ENCODE peak calls at places on chromosomes 11 and 22, in six cellular contexts. P is breast epithelium, B is IMR-90, X is stomach, Q is neural progenitor cell, S is osteoblast. Y is an unnamed sample.

GRCh38 chr11:77198440-77198849 is 70.4 kb downstream of the MYO7A start:
- DNase-seq in X (no peak), S (peak), P (no peak), Q (peak), B (peak), Y (no peak)

GRCh38 chr22:23906641-23907040 is 12.5 kb downstream of the MIF start:
- DNase-seq in B (no peak), P (no peak), Q (no peak), S (no peak), X (no peak), Y (no peak)

GRCh38 chr11:69339041-69339733 is 45.2 kb downstream of the MYEOV start:
- DNase-seq in X (peak), Q (no peak), P (peak), S (no peak), B (no peak), Y (no peak)

GRCh38 chr11:15687342-15687741 is 572.6 kb downstream of the INSC start:
- DNase-seq in Q (no peak), X (no peak), S (peak), B (peak), P (no peak), Y (no peak)

GRCh38 chr11:83573097-83573496 is 286.9 kb upstream of the CCDC90B start:
- DNase-seq in Q (no peak), X (no peak), P (no peak), S (no peak), B (peak), Y (no peak)

GRCh38 chr22:37631448-37632173 is 7.9 kb upstream of the SH3BP1 start:
- DNase-seq in P (no peak), Q (no peak), B (no peak), S (peak), X (no peak), Y (no peak)

GRCh38 chr22:42376721-42377177 is 55.5 kb downstream of the NFAM1 start:
- DNase-seq in S (no peak), Q (peak), P (peak), B (peak), X (peak), Y (no peak)

GRCh38 chr22:45544588-45545170 is 42.0 kb downstream of the FBLN1 start:
- DNase-seq in X (no peak), B (peak), P (no peak), Q (no peak), S (peak), Y (peak)

GRCh38 chr11:43130616-43131015 is 181.2 kb upstream of the API5 start:
- DNase-seq in X (no peak), S (no peak), B (no peak), P (no peak), Q (peak), Y (peak)

GRCh38 chr22:37632174-37633081 is 7.0 kb upstream of the SH3BP1 start:
- DNase-seq in S (peak), P (no peak), X (no peak), B (no peak), Q (no peak), Y (no peak)

GRCh38 chr11:77068461-77069335 is 1.9 kb downstream of the CAPN5 start:
- DNase-seq in B (no peak), Q (no peak), S (peak), X (no peak), P (no peak), Y (no peak)

GRCh38 chr22:25081409-25081824 is 118.2 kb upstream of the CRYBB3 start:
- DNase-seq in P (no peak), B (peak), Q (peak), X (peak), S (no peak), Y (peak)

GRCh38 chr11:127993788-127994187 is 593.6 kb downstream of the ETS1 start:
- DNase-seq in B (no peak), Q (peak), S (peak), P (no peak), X (no peak), Y (no peak)

GRCh38 chr22:49103314-49104052 is 724.2 kb downstream of the BRD1 start:
- DNase-seq in X (no peak), Q (peak), S (peak), P (no peak), B (no peak), Y (no peak)

GRCh38 chr22:28759861-28760560 is 12.5 kb upstream of the CCDC117 start:
- DNase-seq in X (no peak), B (peak), S (peak), P (no peak), Q (peak), Y (no peak)

GRCh38 chr11:19628018-19628417 is 84.6 kb upstream of the NAV2 start:
- DNase-seq in S (peak), X (no peak), P (peak), B (peak), Q (no peak), Y (peak)

GRCh38 chr11:102422817-102423725 is 29.5 kb downstream of the TMEM123 start:
- DNase-seq in P (no peak), Q (peak), S (no peak), B (no peak), X (no peak), Y (no peak)

GRCh38 chr22:50105529-50106100 is 15.8 kb downstream of the MOV10L1 start:
- DNase-seq in S (no peak), B (peak), X (no peak), Q (no peak), P (no peak), Y (peak)

GRCh38 chr11:68974421-68975194 is 6.2 kb downstream of the MRGPRD start:
- DNase-seq in P (no peak), B (peak), Q (no peak), X (no peak), S (peak), Y (no peak)

GRCh38 chr11:75155570-75156422 is 4.9 kb downstream of the SLCO2B1 start:
- DNase-seq in Q (no peak), S (no peak), B (no peak), P (no peak), X (no peak), Y (no peak)

GRCh38 chr11:43825217-43825816 is 55.3 kb upstream of the ALKBH3 start:
- DNase-seq in B (peak), X (no peak), S (no peak), Q (peak), P (no peak), Y (peak)

GRCh38 chr11:75773595-75774353 is 5.2 kb downstream of the DGAT2 start:
- DNase-seq in S (peak), Q (no peak), P (no peak), X (no peak), B (no peak), Y (no peak)

GRCh38 chr11:37786214-37786755 is 1188.2 kb upstream of the RAG2 start:
- DNase-seq in S (no peak), Q (no peak), B (peak), P (no peak), X (no peak), Y (no peak)

GRCh38 chr11:48075637-48076036 is 95.3 kb downstream of the PTPRJ start:
- DNase-seq in S (peak), B (no peak), X (no peak), P (no peak), Q (no peak), Y (no peak)

GRCh38 chr11:69644071-69644961 is 3.4 kb downstream of the CCND1 start:
- DNase-seq in X (peak), B (peak), P (peak), S (peak), Q (no peak), Y (peak)

GRCh38 chr22:43467171-43467570 is 55.4 kb downstream of the MPPED1 start:
- DNase-seq in X (no peak), S (no peak), B (no peak), Q (no peak), P (no peak), Y (no peak)

GRCh38 chr22:41352058-41352457 is 29.7 kb upstream of the TEF start:
- DNase-seq in S (peak), X (no peak), P (peak), B (peak), Q (no peak), Y (no peak)

DNA sequence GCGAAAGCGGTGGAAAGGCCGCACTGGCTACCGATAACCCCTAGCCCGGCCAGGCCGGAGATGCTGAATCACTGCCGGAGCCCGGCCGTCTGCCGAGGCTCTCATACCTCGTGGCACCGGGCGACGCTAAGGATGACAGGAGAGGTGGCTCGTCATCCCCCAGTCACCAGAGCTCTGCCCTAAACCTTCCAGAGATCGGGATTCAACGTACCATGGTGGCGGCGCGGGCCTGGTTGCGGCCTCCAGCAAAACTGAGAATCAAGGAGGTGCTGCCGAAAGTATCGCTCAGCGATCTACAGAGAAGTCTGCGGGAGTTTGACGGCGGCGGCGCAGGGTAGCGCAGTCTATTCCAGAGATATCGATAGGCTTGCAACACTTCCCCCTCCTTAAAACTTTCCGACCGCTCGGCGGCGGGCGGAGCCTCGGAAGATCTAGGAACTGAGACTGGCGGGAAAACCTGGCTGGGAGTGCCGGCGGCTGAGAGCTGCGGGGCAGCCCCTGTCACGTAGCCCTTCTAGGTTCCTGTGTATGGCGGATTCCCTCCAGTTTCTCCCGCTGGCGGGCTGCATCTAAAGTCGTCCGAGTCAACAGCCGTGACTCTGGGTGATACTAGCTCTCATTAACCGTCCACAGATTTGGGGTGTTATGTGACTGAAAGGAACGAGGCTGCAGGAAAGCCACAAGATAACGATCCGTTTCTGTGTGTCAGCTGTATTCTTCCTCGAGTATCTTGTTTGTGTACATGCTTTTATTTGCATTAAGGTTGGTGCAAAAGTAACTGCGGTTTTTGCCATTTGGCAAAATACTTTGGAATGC is at the start of gene PSMA1:
- DNase-seq in S (peak), X (peak), P (peak), Q (peak), B (peak), Y (peak)
- TF ChIP-seq CTCF in S (no peak), X (peak), P (peak), Q (no peak), B (no peak), Y (peak)

DNA sequence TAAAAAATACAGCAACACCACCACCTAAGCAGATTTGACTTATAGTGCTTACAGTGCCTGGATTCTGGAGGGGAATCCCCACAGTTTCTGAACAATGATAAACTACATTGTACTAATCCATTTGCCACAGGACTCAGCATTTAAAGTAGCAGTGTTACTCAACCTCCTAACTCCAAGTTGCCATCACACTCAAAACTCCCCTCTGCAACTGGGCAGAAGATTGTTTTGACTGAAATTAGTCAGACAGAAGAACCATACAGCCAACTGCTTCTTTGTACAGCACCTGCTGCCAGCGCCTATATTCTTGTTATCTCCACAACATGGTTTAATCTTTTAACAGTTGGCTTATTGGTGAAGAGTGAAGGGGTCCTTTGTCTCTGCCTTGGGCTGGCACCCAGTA is 273.3 kb downstream of the DCDC1 start:
- DNase-seq in X (no peak), B (no peak), S (no peak), Q (no peak), P (no peak), Y (no peak)
- TF ChIP-seq CTCF in X (no peak), B (no peak), S (no peak), Q (no peak), P (no peak), Y (no peak)

DNA sequence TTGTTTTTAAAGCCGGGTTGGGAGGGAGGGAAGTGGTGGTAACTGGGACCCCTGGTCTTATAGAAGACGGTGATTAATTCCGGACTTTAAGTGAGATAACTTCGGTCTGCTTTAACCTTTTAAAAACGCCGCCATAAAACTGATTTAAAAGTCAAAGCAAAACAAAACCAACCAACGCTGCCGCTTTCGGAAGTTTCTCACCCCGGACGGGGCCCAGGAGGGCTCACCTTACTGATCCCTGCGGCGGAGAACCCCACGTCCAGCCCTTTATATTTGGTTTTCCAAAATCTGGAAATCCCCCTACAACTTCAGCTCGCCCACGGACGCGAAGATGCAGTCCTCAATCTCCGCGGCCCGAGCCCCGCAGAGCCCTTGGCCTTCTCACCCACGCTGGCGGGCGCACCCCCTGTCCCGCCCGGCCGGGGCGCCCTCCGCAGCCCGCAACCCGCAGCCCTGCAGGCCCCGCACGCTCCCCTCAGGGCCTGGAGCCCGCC is 405 bp downstream of the USP28 start:
- DNase-seq in X (no peak), Q (peak), B (peak), S (no peak), P (no peak), Y (peak)
- TF ChIP-seq CTCF in X (no peak), Q (no peak), B (no peak), S (no peak), P (peak), Y (no peak)

GRCh38 chr11:79371152-79371551 is 69.7 kb downstream of the TENM4 start:
- DNase-seq in B (no peak), Q (no peak), P (no peak), X (no peak), S (no peak), Y (no peak)
- TF ChIP-seq CTCF in B (no peak), Q (no peak), P (no peak), X (no peak), S (no peak), Y (no peak)

GRCh38 chr22:22591348-22592299 is 32.6 kb upstream of the PRAME start:
- DNase-seq in Q (no peak), B (peak), X (no peak), P (no peak), S (no peak), Y (no peak)
- TF ChIP-seq CTCF in Q (no peak), B (no peak), X (no peak), P (no peak), S (peak), Y (peak)

DNA sequence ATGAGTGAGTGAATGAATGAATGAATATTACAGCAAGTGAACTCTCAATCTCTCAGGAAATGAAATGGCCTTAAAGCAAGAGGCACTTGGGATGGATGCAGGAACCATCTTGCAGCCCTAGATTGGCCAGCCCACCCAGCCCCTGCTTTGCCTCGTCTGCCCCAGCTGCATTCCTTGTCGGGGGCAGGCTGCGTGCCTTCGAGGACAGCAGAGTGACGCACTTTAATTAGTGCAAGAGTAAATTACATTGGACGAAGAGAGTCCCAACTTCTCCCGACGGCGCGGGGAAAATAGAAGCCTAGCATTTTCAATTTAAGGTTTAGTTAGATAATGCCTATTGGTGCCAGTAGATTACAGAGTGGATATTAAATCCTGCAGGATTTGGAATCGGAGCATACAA is 33.9 kb downstream of the TRIM29 start:
- DNase-seq in B (no peak), Q (no peak), P (no peak), S (peak), X (no peak), Y (no peak)
- TF ChIP-seq CTCF in B (no peak), Q (no peak), P (no peak), S (no peak), X (no peak), Y (no peak)